ENCODE peak calls at places on chromosomes 1 and 21, in five cellular contexts. P is sigmoid colon, W is IMR-90, U is A549, S is spleen. N is an unnamed sample.
A peak's percentile ranks its signal among the peaks of the same experiment; 100 is the strongest.

GRCh38 chr1:180198186-180198585 is 31.9 kb upstream of the LHX4 start:
- DNase-seq in P (no peak), W (no peak), U (no peak), S (no peak), N (no peak)

GRCh38 chr1:38746413-38746812 is 113.2 kb downstream of the RRAGC start:
- DNase-seq in P (no peak), W (no peak), U (no peak), S (no peak), N (no peak)

GRCh38 chr1:192524223-192524622 is 51.4 kb upstream of the RGS1 start:
- DNase-seq in P (no peak), W (peak; percentile 34), U (no peak), S (no peak), N (no peak)

GRCh38 chr21:39670741-39671140 is 58.0 kb downstream of the B3GALT5 start:
- DNase-seq in P (no peak), W (no peak), U (no peak), S (no peak), N (no peak)

GRCh38 chr1:53504901-53505300 is 45.7 kb downstream of the DMRTB1 start:
- DNase-seq in P (no peak), W (no peak), U (no peak), S (no peak), N (no peak)

GRCh38 chr1:21337459-21337930 is 47.2 kb upstream of the ECE1 start:
- DNase-seq in P (no peak), W (no peak), U (no peak), S (no peak), N (no peak)

GRCh38 chr1:223231581-223231980 is 88.5 kb upstream of the TLR5 start:
- DNase-seq in P (no peak), W (no peak), U (no peak), S (no peak), N (no peak)

GRCh38 chr1:74713849-74714248 is 19.0 kb downstream of the CRYZ start:
- DNase-seq in P (no peak), W (no peak), U (no peak), S (no peak), N (no peak)

GRCh38 chr1:30419246-30419720 is 304.1 kb downstream of the MATN1 start:
- DNase-seq in P (peak; percentile 25), W (no peak), U (no peak), S (no peak), N (no peak)

GRCh38 chr1:209319549-209319948 is 264.0 kb upstream of the CAMK1G start:
- DNase-seq in P (no peak), W (peak; percentile 18), U (no peak), S (no peak), N (no peak)

GRCh38 chr1:199057284-199057683 is 418.4 kb downstream of the PTPRC start:
- DNase-seq in P (no peak), W (no peak), U (no peak), S (no peak), N (no peak)

GRCh38 chr21:35025206-35026152 is 23.6 kb downstream of the RUNX1 start:
- DNase-seq in P (no peak), W (no peak), U (no peak), S (no peak), N (no peak)

GRCh38 chr21:42009018-42009830 is 936 bp downstream of the ZBTB21 start:
- DNase-seq in P (peak; percentile 81), W (peak; percentile 81), U (peak; percentile 40), S (peak; percentile 93), N (no peak)

GRCh38 chr21:43921602-43921978 is 56.6 kb downstream of the AGPAT3 start:
- DNase-seq in P (no peak), W (no peak), U (no peak), S (no peak), N (no peak)

GRCh38 chr1:91502882-91503184 is 2.2 kb downstream of the CDC7 start:
- DNase-seq in P (no peak), W (peak; percentile 74), U (peak; percentile 5), S (no peak), N (no peak)

GRCh38 chr1:160951443-160952128 is 3.0 kb downstream of the ITLN2 start:
- DNase-seq in P (no peak), W (peak; percentile 41), U (peak; percentile 70), S (peak; percentile 87), N (no peak)

GRCh38 chr1:174114788-174115448 is 44.4 kb upstream of the RABGAP1L start:
- DNase-seq in P (no peak), W (peak; percentile 40), U (peak; percentile 81), S (no peak), N (no peak)

GRCh38 chr1:1058921-1059493 is 15.1 kb downstream of the RNF223 start:
- DNase-seq in P (no peak), W (no peak), U (no peak), S (peak; percentile 85), N (no peak)

GRCh38 chr1:186374313-186375151 is 521 bp downstream of the TPR start:
- DNase-seq in P (no peak), W (peak; percentile 25), U (peak; percentile 39), S (no peak), N (no peak)

GRCh38 chr1:19167140-19167539 is 42.9 kb downstream of the UBR4 start:
- DNase-seq in P (no peak), W (no peak), U (no peak), S (no peak), N (no peak)
- H3K27ac ChIP-seq in P (no peak overlapping the region), W (no peak overlapping the region), U (no peak overlapping the region), S (no peak overlapping the region), N (no peak overlapping the region)

DNA sequence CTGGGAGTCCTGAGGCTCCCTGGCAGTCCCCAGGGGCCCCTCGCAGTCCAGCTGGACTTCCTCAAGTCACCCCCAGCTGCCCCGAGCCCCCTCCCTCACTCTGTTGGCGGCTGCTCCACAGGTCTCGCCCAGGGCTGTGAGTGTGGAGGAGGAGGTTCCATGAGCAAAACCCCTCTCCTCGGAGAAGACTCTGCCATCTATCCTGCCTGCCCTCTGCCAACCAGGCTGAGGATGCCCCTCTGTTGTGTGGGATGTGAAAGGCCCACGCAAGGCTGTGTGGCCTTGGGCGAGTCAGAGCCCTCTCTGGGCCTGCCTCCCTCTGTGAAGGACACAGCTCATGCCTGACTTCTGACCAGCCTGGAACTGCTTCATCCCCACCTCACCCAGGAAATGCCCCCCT is 398 bp upstream of the EDN2 start:
- DNase-seq in P (no peak), W (no peak), U (no peak), S (peak; percentile 71), N (no peak)
- H3K4me1 ChIP-seq in P (peaks cover 74% of the 10 kb centered on the region), W (peaks cover 39% of the 10 kb centered on the region), U (peaks cover 72% of the 10 kb centered on the region), S (peaks cover 15% of the 10 kb centered on the region), N (peaks cover 50% of the 10 kb centered on the region)

GRCh38 chr1:19563336-19564097 is 78.2 kb upstream of the CAPZB start:
- DNase-seq in P (peak; percentile 89), W (peak; percentile 41), U (no peak), S (no peak), N (no peak)
- TF ChIP-seq POLR2A in P (no peak), W (no peak), U (no peak), S (no peak), N (no peak)

GRCh38 chr21:27406297-27407009 is 439.6 kb upstream of the ADAMTS5 start:
- DNase-seq in P (no peak), W (peak; percentile 79), U (no peak), S (no peak), N (no peak)

GRCh38 chr21:27403011-27403410 is 436.1 kb upstream of the ADAMTS5 start:
- DNase-seq in P (no peak), W (no peak), U (no peak), S (no peak), N (no peak)

GRCh38 chr21:27408826-27409225 is 441.9 kb upstream of the ADAMTS5 start:
- DNase-seq in P (no peak), W (no peak), U (no peak), S (no peak), N (no peak)

GRCh38 chr21:27412530-27412929 is 445.6 kb upstream of the ADAMTS5 start:
- DNase-seq in P (no peak), W (no peak), U (no peak), S (no peak), N (no peak)

DNA sequence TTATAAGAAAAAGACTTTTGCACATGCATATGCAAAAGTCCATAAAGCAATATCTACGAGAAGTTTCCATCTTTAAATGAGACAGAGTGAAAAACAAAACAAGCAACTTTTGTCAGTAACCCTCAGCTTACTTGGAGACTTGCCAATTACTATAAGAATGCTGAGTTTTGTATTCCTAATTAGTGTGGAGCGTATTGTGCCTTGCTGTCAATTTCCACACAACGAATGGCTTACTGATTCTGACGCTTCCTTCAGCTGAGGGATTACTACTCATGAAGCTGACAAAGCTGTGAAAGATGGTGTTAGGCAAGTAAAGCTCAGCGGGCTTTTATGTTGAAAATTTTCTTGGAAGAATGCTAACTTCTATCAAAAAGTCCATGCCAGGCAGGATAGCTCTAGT is 440.4 kb upstream of the ADAMTS5 start:
- DNase-seq in P (no peak), W (no peak), U (no peak), S (no peak), N (no peak)
- H3K27ac ChIP-seq in P (no peak overlapping the region), W (no peak overlapping the region), U (no peak overlapping the region), S (peak overlapping the region; percentile 53), N (no peak overlapping the region)

GRCh38 chr21:17527240-17527639 is 14.4 kb downstream of the CXADR start:
- DNase-seq in P (no peak), W (peak; percentile 41), U (peak; percentile 77), S (no peak), N (no peak)

GRCh38 chr21:17527711-17528110 is 14.9 kb downstream of the CXADR start:
- DNase-seq in P (no peak), W (no peak), U (no peak), S (no peak), N (no peak)

GRCh38 chr21:17529648-17530047 is 16.8 kb downstream of the CXADR start:
- DNase-seq in P (no peak), W (no peak), U (no peak), S (no peak), N (no peak)

GRCh38 chr21:17524635-17525034 is 11.8 kb downstream of the CXADR start:
- DNase-seq in P (no peak), W (no peak), U (no peak), S (no peak), N (no peak)

GRCh38 chr21:17526771-17527170 is 13.9 kb downstream of the CXADR start:
- DNase-seq in P (no peak), W (no peak), U (no peak), S (no peak), N (no peak)
- H3K4me1 ChIP-seq in P (no peaks in the 10 kb centered on the region), W (no peaks in the 10 kb centered on the region), U (peaks cover 44% of the 10 kb centered on the region), S (no peaks in the 10 kb centered on the region), N (no peaks in the 10 kb centered on the region)

GRCh38 chr1:155859881-155860841 is 794 bp downstream of the SYT11 start:
- DNase-seq in P (peak; percentile 91), W (peak; percentile 84), U (no peak), S (peak; percentile 86), N (peak; percentile 4)
- TF ChIP-seq POLR2A in P (no peak), W (peak; percentile 70), U (no peak), S (no peak), N (no peak)

GRCh38 chr1:229133151-229133550 is 137.8 kb upstream of the RAB4A start:
- DNase-seq in P (no peak), W (no peak), U (no peak), S (no peak), N (no peak)
- H3K27ac ChIP-seq in P (no peak overlapping the region), W (no peak overlapping the region), U (no peak overlapping the region), S (no peak overlapping the region), N (no peak overlapping the region)